ENCODE peak calls at places on chromosomes 3 and 15, in four cellular contexts. One of them, this sample, is unnamed.

GRCh38 chr3:140579260-140579659 is 98.6 kb upstream of the TRIM42 start:
- DNase-seq in stimulated activated CD4-positive, alpha-beta T cell treated with anti-CD3 and anti-CD28 coated beads, Interleukin-1b, Interleukin-23, amount 100 ng/mL, for 4 hours: no peak
- DNase-seq in T-helper 1 cell: no peak
- DNase-seq in Right ventricle myocardium inferior: no peak
- DNase-seq in this sample: no peak

GRCh38 chr15:48510976-48511375 is 134.5 kb downstream of the FBN1 start:
- DNase-seq in Right ventricle myocardium inferior: no peak
- DNase-seq in stimulated activated CD4-positive, alpha-beta T cell treated with anti-CD3 and anti-CD28 coated beads, Interleukin-1b, Interleukin-23, amount 100 ng/mL, for 4 hours: no peak
- DNase-seq in T-helper 1 cell: no peak
- DNase-seq in this sample: no peak

GRCh38 chr15:77837649-77838025 is 204.9 kb upstream of the LINGO1 start:
- DNase-seq in T-helper 1 cell: no peak
- DNase-seq in stimulated activated CD4-positive, alpha-beta T cell treated with anti-CD3 and anti-CD28 coated beads, Interleukin-1b, Interleukin-23, amount 100 ng/mL, for 4 hours: no peak
- DNase-seq in Right ventricle myocardium inferior: no peak
- DNase-seq in this sample: no peak

GRCh38 chr3:149941946-149942345 is 28.7 kb downstream of the PFN2 start:
- DNase-seq in T-helper 1 cell: no peak
- DNase-seq in stimulated activated CD4-positive, alpha-beta T cell treated with anti-CD3 and anti-CD28 coated beads, Interleukin-1b, Interleukin-23, amount 100 ng/mL, for 4 hours: no peak
- DNase-seq in Right ventricle myocardium inferior: no peak
- DNase-seq in this sample: no peak

GRCh38 chr3:42493798-42494151 is 8.7 kb upstream of the VIPR1 start:
- DNase-seq in T-helper 1 cell: no peak
- DNase-seq in stimulated activated CD4-positive, alpha-beta T cell treated with anti-CD3 and anti-CD28 coated beads, Interleukin-1b, Interleukin-23, amount 100 ng/mL, for 4 hours: no peak
- DNase-seq in Right ventricle myocardium inferior: no peak
- DNase-seq in this sample: no peak

GRCh38 chr3:50604110-50604621 is 7.4 kb downstream of the CISH start:
- DNase-seq in Right ventricle myocardium inferior: no peak
- DNase-seq in T-helper 1 cell: no peak
- DNase-seq in stimulated activated CD4-positive, alpha-beta T cell treated with anti-CD3 and anti-CD28 coated beads, Interleukin-1b, Interleukin-23, amount 100 ng/mL, for 4 hours: no peak
- DNase-seq in this sample: no peak

GRCh38 chr3:184781801-184782200 is 30.2 kb upstream of the VPS8 start:
- DNase-seq in Right ventricle myocardium inferior: no peak
- DNase-seq in T-helper 1 cell: no peak
- DNase-seq in stimulated activated CD4-positive, alpha-beta T cell treated with anti-CD3 and anti-CD28 coated beads, Interleukin-1b, Interleukin-23, amount 100 ng/mL, for 4 hours: no peak
- DNase-seq in this sample: no peak

GRCh38 chr15:41513282-41514227 is at the start of gene LTK:
- DNase-seq in stimulated activated CD4-positive, alpha-beta T cell treated with anti-CD3 and anti-CD28 coated beads, Interleukin-1b, Interleukin-23, amount 100 ng/mL, for 4 hours: no peak
- DNase-seq in T-helper 1 cell: no peak
- DNase-seq in Right ventricle myocardium inferior: no peak
- DNase-seq in this sample: no peak

GRCh38 chr3:10552631-10552943 is 47.2 kb upstream of the ATP2B2 start:
- DNase-seq in Right ventricle myocardium inferior: no peak
- DNase-seq in stimulated activated CD4-positive, alpha-beta T cell treated with anti-CD3 and anti-CD28 coated beads, Interleukin-1b, Interleukin-23, amount 100 ng/mL, for 4 hours: no peak
- DNase-seq in T-helper 1 cell: no peak
- DNase-seq in this sample: no peak

GRCh38 chr15:34753236-34753894 is 1.4 kb downstream of the GJD2 start:
- DNase-seq in Right ventricle myocardium inferior: no peak
- DNase-seq in stimulated activated CD4-positive, alpha-beta T cell treated with anti-CD3 and anti-CD28 coated beads, Interleukin-1b, Interleukin-23, amount 100 ng/mL, for 4 hours: no peak
- DNase-seq in T-helper 1 cell: no peak
- DNase-seq in this sample: no peak

GRCh38 chr3:157618075-157618760 is 115.0 kb upstream of the VEPH1 start:
- DNase-seq in Right ventricle myocardium inferior: no peak
- DNase-seq in stimulated activated CD4-positive, alpha-beta T cell treated with anti-CD3 and anti-CD28 coated beads, Interleukin-1b, Interleukin-23, amount 100 ng/mL, for 4 hours: no peak
- DNase-seq in T-helper 1 cell: no peak
- DNase-seq in this sample: no peak

GRCh38 chr3:95407709-95408463 is 1345.0 kb downstream of the NSUN3 start:
- DNase-seq in Right ventricle myocardium inferior: no peak
- DNase-seq in T-helper 1 cell: no peak
- DNase-seq in stimulated activated CD4-positive, alpha-beta T cell treated with anti-CD3 and anti-CD28 coated beads, Interleukin-1b, Interleukin-23, amount 100 ng/mL, for 4 hours: no peak
- DNase-seq in this sample: no peak

This sample was measured in activated T-helper 9 cell treated with anti-CD3 and anti-CD28 coated beads, Interleukin-2, amount 50 U/mL, for 16 hours.